ENCODE peak calls at places on chromosomes 5 and 9, in eight cellular contexts. H is iris pigment epithelial cell, C is HTR-8/SVneo, Z is fibroblast of mammary gland, K is cardiac fibroblast, U is heart left ventricle, S is cardiac septum, T is Calu3. L is an unnamed sample.

GRCh38 chr9:22683393-22684075 is 236.9 kb downstream of the DMRTA1 start:
- DNase-seq in K (peak), T (no peak), S (no peak), U (no peak), H (peak), Z (peak), C (peak), L (peak)

GRCh38 chr5:74763504-74763903 is 3.4 kb downstream of the GFM2 start:
- DNase-seq in T (no peak), S (no peak), C (no peak), H (peak), U (no peak), K (peak), Z (peak), L (no peak)

GRCh38 chr5:133714161-133714915 is 102.0 kb upstream of the FSTL4 start:
- DNase-seq in H (no peak), C (no peak), Z (peak), T (no peak), U (no peak), K (no peak), S (no peak), L (no peak)

GRCh38 chr9:503881-504852 is 289.5 kb downstream of the DOCK8 start:
- DNase-seq in H (peak), S (peak), U (peak), T (peak), C (peak), K (peak), Z (peak), L (peak)

GRCh38 chr9:133356391-133357091 is at the start of the genes SURF1 and SURF2:
- DNase-seq in H (peak), K (peak), Z (peak), U (peak), S (peak), C (peak), T (peak), L (peak)

GRCh38 chr9:112719696-112720095 is 1.8 kb upstream of the INIP start:
- DNase-seq in S (no peak), T (no peak), U (no peak), Z (peak), K (peak), C (no peak), H (no peak), L (no peak)

GRCh38 chr5:150077996-150078801 is 8.2 kb downstream of the CSF1R start:
- DNase-seq in H (no peak), Z (no peak), T (no peak), U (no peak), K (no peak), C (no peak), S (peak), L (no peak)

GRCh38 chr5:15014809-15015208 is 143.2 kb upstream of the ANKH start:
- DNase-seq in C (no peak), Z (no peak), S (no peak), K (peak), T (no peak), U (no peak), H (peak), L (no peak)

GRCh38 chr9:81584099-81584498 is 105.2 kb downstream of the TLE1 start:
- DNase-seq in U (no peak), C (no peak), T (no peak), H (no peak), S (no peak), Z (no peak), K (no peak), L (no peak)

GRCh38 chr5:89313804-89314588 is 431.0 kb upstream of the MEF2C start:
- DNase-seq in Z (peak), U (no peak), T (peak), K (peak), C (no peak), H (peak), S (no peak), L (no peak)

GRCh38 chr5:142246263-142246662 is 78.6 kb downstream of the SPRY4 start:
- DNase-seq in C (peak), K (peak), H (peak), Z (peak), U (no peak), S (no peak), T (no peak), L (no peak)

GRCh38 chr9:116403171-116403570 is 249.6 kb downstream of the PAPPA start:
- DNase-seq in S (no peak), Z (no peak), H (no peak), T (no peak), U (no peak), C (no peak), K (peak), L (no peak)

GRCh38 chr5:156594406-156594805 is 255.7 kb upstream of the PPP1R2B start:
- DNase-seq in Z (no peak), C (no peak), T (no peak), K (no peak), H (no peak), S (no peak), U (no peak), L (no peak)

GRCh38 chr5:173547579-173547978 is 68.9 kb downstream of the BOD1 start:
- DNase-seq in T (peak), K (peak), U (no peak), C (no peak), S (no peak), Z (peak), H (peak), L (no peak)

GRCh38 chr5:11385251-11385900 is 518.9 kb downstream of the CTNND2 start:
- DNase-seq in U (no peak), Z (peak), C (no peak), T (no peak), K (peak), H (no peak), S (no peak), L (no peak)

GRCh38 chr5:146426305-146426704 is 20.8 kb upstream of the TCERG1 start:
- DNase-seq in H (no peak), T (no peak), K (no peak), U (no peak), S (no peak), C (no peak), Z (no peak), L (no peak)

GRCh38 chr5:109410389-109411174 is 808 bp upstream of the PJA2 start:
- DNase-seq in H (peak), Z (peak), T (peak), C (peak), S (peak), U (peak), K (peak), L (peak)

GRCh38 chr9:113542741-113543140 is 79.2 kb downstream of the RGS3 start:
- DNase-seq in K (no peak), S (peak), H (no peak), T (no peak), C (no peak), Z (no peak), U (no peak), L (no peak)

GRCh38 chr5:135445306-135445940 is 1.7 kb downstream of the DCANP1 start:
- DNase-seq in H (no peak), U (no peak), T (no peak), K (no peak), C (no peak), S (peak), Z (no peak), L (no peak)

GRCh38 chr9:96513622-96514021 is 63.7 kb downstream of the HABP4 start:
- DNase-seq in C (no peak), Z (peak), T (no peak), H (peak), U (no peak), K (no peak), S (no peak), L (no peak)

GRCh38 chr5:122985006-122985700 is 51.4 kb downstream of the PPIC start:
- DNase-seq in C (no peak), H (no peak), U (no peak), S (no peak), Z (no peak), T (no peak), K (no peak), L (no peak)

GRCh38 chr5:145936401-145937131 is at the start of gene SH3RF2:
- DNase-seq in T (peak), K (peak), Z (peak), H (peak), U (peak), C (peak), S (no peak), L (no peak)

GRCh38 chr5:14127587-14127986 is 15.6 kb upstream of the TRIO start:
- DNase-seq in C (no peak), U (no peak), T (no peak), K (no peak), Z (no peak), H (no peak), S (no peak), L (no peak)

GRCh38 chr9:6576930-6577329 is 68.6 kb downstream of the GLDC start:
- DNase-seq in S (no peak), T (no peak), C (no peak), U (no peak), Z (no peak), H (no peak), K (no peak), L (no peak)

GRCh38 chr9:7374966-7375650 is 424.5 kb downstream of the DMAC1 start:
- DNase-seq in U (no peak), Z (no peak), K (no peak), S (no peak), C (no peak), T (no peak), H (no peak), L (peak)

GRCh38 chr9:78089111-78089510 is 57.5 kb upstream of the GNAQ start:
- DNase-seq in U (no peak), Z (no peak), C (no peak), H (no peak), S (no peak), K (no peak), T (no peak), L (no peak)

GRCh38 chr9:124297553-124297905 is 39.8 kb downstream of the NEK6 start:
- DNase-seq in K (peak), S (peak), U (peak), Z (peak), C (peak), T (peak), H (peak), L (no peak)

GRCh38 chr5:89729623-89730390 is 679.7 kb downstream of the CETN3 start:
- DNase-seq in Z (peak), H (no peak), T (no peak), C (no peak), S (no peak), K (peak), U (no peak), L (peak)

GRCh38 chr5:23763170-23763569 is 255.8 kb downstream of the PRDM9 start:
- DNase-seq in H (no peak), T (no peak), Z (no peak), C (no peak), U (no peak), K (no peak), S (no peak), L (no peak)

GRCh38 chr9:121637441-121638222 is 13.8 kb upstream of the DAB2IP start:
- DNase-seq in S (no peak), T (no peak), C (peak), H (no peak), Z (peak), U (no peak), K (peak), L (no peak)

GRCh38 chr9:8432224-8432623 is 632.6 kb upstream of the DMAC1 start:
- DNase-seq in S (no peak), U (no peak), H (no peak), C (no peak), Z (no peak), T (no peak), K (no peak), L (no peak)

GRCh38 chr9:110141118-110141797 is 66.7 kb downstream of the C9orf152 start:
- DNase-seq in S (no peak), U (peak), C (peak), Z (peak), H (peak), T (peak), K (peak), L (no peak)

GRCh38 chr5:38925154-38925925 is 79.5 kb downstream of the OSMR start:
- DNase-seq in T (no peak), C (peak), U (no peak), K (peak), Z (peak), H (peak), S (no peak), L (no peak)